ENCODE peak calls at places on chromosomes 1 and 21, in six cellular contexts. Z is NCI-H774, X is stromal cell of bone marrow, F is foreskin fibroblast, P is globus pallidus, H is T-helper 2 cell. Y is an unnamed sample.

GRCh38 chr1:205360166-205360565 is 3.4 kb upstream of the KLHDC8A start:
- DNase-seq in H (no peak), X (no peak), P (peak; percentile 69), Z (peak; percentile 65), F (no peak), Y (no peak)

GRCh38 chr1:79657916-79658662 is 651.6 kb upstream of the ADGRL4 start:
- DNase-seq in Z (no peak), X (peak; percentile 2), P (no peak), F (peak; percentile 80), H (no peak), Y (no peak)

GRCh38 chr1:116498789-116499628 is 71.8 kb downstream of the CD58 start:
- DNase-seq in F (peak; percentile 87), P (peak; percentile 80), X (peak; percentile 47), H (no peak), Z (peak; percentile 44), Y (peak; percentile 52)

GRCh38 chr1:99645199-99645598 is 714 bp upstream of the PALMD start:
- DNase-seq in P (no peak), X (peak; percentile 38), Z (no peak), F (peak; percentile 69), H (no peak), Y (no peak)

GRCh38 chr1:197614916-197615692 is 160.2 kb downstream of the DENND1B start:
- DNase-seq in F (peak; percentile 68), P (peak; percentile 5), H (no peak), Z (peak; percentile 14), X (peak; percentile 21), Y (no peak)

GRCh38 chr1:240092301-240093119 is 827 bp downstream of the FMN2 start:
- DNase-seq in Z (peak; percentile 38), P (peak; percentile 30), F (peak; percentile 87), H (no peak), X (no peak), Y (no peak)

GRCh38 chr1:10728595-10729410 is 67.6 kb downstream of the CASZ1 start:
- DNase-seq in P (no peak), Z (no peak), H (no peak), X (no peak), F (no peak), Y (no peak)

GRCh38 chr1:38076038-38076437 is 29.4 kb upstream of the POU3F1 start:
- DNase-seq in F (peak; percentile 39), X (no peak), P (no peak), H (no peak), Z (no peak), Y (no peak)

GRCh38 chr21:35924714-35925301 is 135.5 kb downstream of the SETD4 start:
- DNase-seq in F (peak; percentile 75), P (no peak), Z (no peak), H (no peak), X (peak; percentile 64), Y (no peak)

GRCh38 chr1:68917456-68917855 is 420.6 kb upstream of the DEPDC1 start:
- DNase-seq in Z (no peak), P (no peak), H (no peak), X (no peak), F (no peak), Y (no peak)

GRCh38 chr1:237705462-237705861 is 185.3 kb downstream of the ZP4 start:
- DNase-seq in Z (no peak), X (no peak), H (no peak), F (no peak), P (no peak), Y (no peak)

GRCh38 chr1:99849413-99849743 is 783 bp upstream of the AGL start:
- DNase-seq in X (no peak), F (no peak), P (no peak), H (no peak), Z (no peak), Y (peak; percentile 1)

GRCh38 chr1:247919952-247920351 is at the start of gene OR2T8:
- DNase-seq in F (no peak), Z (no peak), H (no peak), X (no peak), P (no peak), Y (no peak)

GRCh38 chr1:98940680-98941079 is 64.0 kb downstream of the PLPPR5 start:
- DNase-seq in H (no peak), Z (no peak), F (peak; percentile 89), X (peak; percentile 16), P (no peak), Y (no peak)

GRCh38 chr1:213573648-213574009 is 414.1 kb upstream of the PROX1 start:
- DNase-seq in F (no peak), X (no peak), P (no peak), H (no peak), Z (no peak), Y (no peak)